ENCODE peak calls at places on chromosomes 11 and 22, in four cellular contexts. S is CD8-positive, alpha-beta memory T cell; L is brain microvascular endothelial cell; M is cardiac muscle cell. U is an unnamed sample.
A peak's percentile ranks its signal among the peaks of the same experiment; 100 is the strongest.

GRCh38 chr11:73321342-73322110 is 13.4 kb downstream of the ARHGEF17 start:
- DNase-seq in S (no peak), L (peak; percentile 54), M (peak; percentile 78), U (no peak)

GRCh38 chr11:74265256-74265655 is 46.2 kb downstream of the P4HA3 start:
- DNase-seq in S (no peak), L (no peak), M (no peak), U (no peak)

GRCh38 chr11:7595951-7596350 is 77.3 kb downstream of the CYB5R2 start:
- DNase-seq in S (no peak), L (no peak), M (no peak), U (peak; percentile 99)

GRCh38 chr11:1130276-1131032 is 27.3 kb upstream of the MUC5AC start:
- DNase-seq in S (no peak), L (no peak), M (no peak), U (no peak)

GRCh38 chr11:2759228-2760195 is 59.7 kb upstream of the KCNQ1OT1 start:
- DNase-seq in S (no peak), L (no peak), M (no peak), U (no peak)

GRCh38 chr22:43533656-43534428 is 122.0 kb downstream of the MPPED1 start:
- DNase-seq in S (no peak), L (no peak), M (no peak), U (no peak)

GRCh38 chr22:22705328-22706100 is 61.1 kb downstream of the GGTLC2 start:
- DNase-seq in S (no peak), L (no peak), M (no peak), U (no peak)

GRCh38 chr11:2987881-2988280 is 4.2 kb downstream of the NAP1L4 start:
- DNase-seq in S (peak; percentile 69), L (no peak), M (no peak), U (no peak)

GRCh38 chr22:31287818-31288495 is 4.3 kb downstream of the PIK3IP1 start:
- DNase-seq in S (no peak), L (no peak), M (no peak), U (no peak)

GRCh38 chr22:40289991-40290459 is 56.3 kb upstream of the ADSL start:
- DNase-seq in S (peak; percentile 80), L (peak; percentile 39), M (no peak), U (no peak)

GRCh38 chr11:72236083-72236697 is 7.8 kb downstream of the PHOX2A start:
- DNase-seq in S (no peak), L (no peak), M (no peak), U (no peak)

GRCh38 chr11:115217726-115218311 is 286.4 kb downstream of the CADM1 start:
- DNase-seq in S (no peak), L (no peak), M (no peak), U (no peak)

GRCh38 chr11:59960502-59961381 is 3.1 kb upstream of the OOSP4A start:
- DNase-seq in S (no peak), L (no peak), M (no peak), U (no peak)

GRCh38 chr11:132821027-132821426 is 711.3 kb downstream of the OPCML start:
- DNase-seq in S (no peak), L (peak; percentile 81), M (no peak), U (no peak)

GRCh38 chr11:8910662-8911039 is 338 bp upstream of the AKIP1 start:
- DNase-seq in S (no peak), L (no peak), M (no peak), U (no peak)

GRCh38 chr11:70090989-70091388 is 12.9 kb downstream of the ANO1 start:
- DNase-seq in S (no peak), L (no peak), M (no peak), U (no peak)

GRCh38 chr11:33735426-33736147 is 636 bp downstream of the CD59 start:
- DNase-seq in S (peak; percentile 36), L (no peak), M (peak; percentile 39), U (peak; percentile 53)

GRCh38 chr11:81869337-81870065 is 864.2 kb downstream of the FAM181B start:
- DNase-seq in S (peak; percentile 91), L (peak; percentile 24), M (peak; percentile 33), U (no peak)

GRCh38 chr22:24053481-24054226 is 42.5 kb downstream of the CABIN1 start:
- DNase-seq in S (no peak), L (no peak), M (no peak), U (no peak)

GRCh38 chr22:44671742-44672141 is 30.3 kb upstream of the PRR5 start:
- DNase-seq in S (no peak), L (peak; percentile 9), M (peak; percentile 65), U (no peak)

GRCh38 chr11:77124041-77124440 is 4.0 kb upstream of the MYO7A start:
- DNase-seq in S (no peak), L (no peak), M (no peak), U (no peak)

GRCh38 chr11:32420937-32421532 is 14.3 kb downstream of the WT1 start:
- DNase-seq in S (no peak), L (no peak), M (peak; percentile 67), U (no peak)

GRCh38 chr22:30280495-30280894 is 8.8 kb downstream of the CASTOR1 start:
- DNase-seq in S (no peak), L (peak; percentile 33), M (no peak), U (no peak)

GRCh38 chr22:40533712-40534378 is 102.7 kb downstream of the MRTFA start:
- DNase-seq in S (peak; percentile 74), L (peak; percentile 69), M (peak; percentile 82), U (peak; percentile 65)

GRCh38 chr11:830295-831131 is 2.2 kb upstream of the CD151 start:
- DNase-seq in S (peak; percentile 60), L (peak; percentile 51), M (peak; percentile 67), U (peak; percentile 94)

GRCh38 chr11:79768343-79768742 is 327.5 kb upstream of the TENM4 start:
- DNase-seq in S (no peak), L (no peak), M (no peak), U (no peak)

GRCh38 chr22:46001426-46002106 is 24.6 kb upstream of the WNT7B start:
- DNase-seq in S (no peak), L (no peak), M (no peak), U (no peak)

GRCh38 chr11:122633219-122633829 is 22.2 kb upstream of the UBASH3B start:
- DNase-seq in S (peak; percentile 32), L (peak; percentile 71), M (peak; percentile 72), U (peak; percentile 26)

GRCh38 chr11:76233936-76234703 is 27.8 kb upstream of the WNT11 start:
- DNase-seq in S (no peak), L (no peak), M (peak; percentile 78), U (no peak)

GRCh38 chr22:24845036-24845918 is 39.3 kb downstream of the SGSM1 start:
- DNase-seq in S (no peak), L (no peak), M (peak; percentile 13), U (no peak)

GRCh38 chr11:65308281-65308891 is 6.3 kb upstream of the CDC42EP2 start:
- DNase-seq in S (no peak), L (no peak), M (peak; percentile 72), U (no peak)

GRCh38 chr11:58334708-58335107 is 24.2 kb downstream of the OR5B17 start:
- DNase-seq in S (no peak), L (peak; percentile 96), M (peak; percentile 61), U (no peak)

GRCh38 chr11:45926001-45926401 is 3.5 kb downstream of the LARGE2 start:
- DNase-seq in S (no peak), L (no peak), M (no peak), U (no peak)

GRCh38 chr11:96215094-96215782 is 127.8 kb downstream of the MAML2 start:
- DNase-seq in S (peak; percentile 66), L (peak; percentile 46), M (peak; percentile 54), U (no peak)

GRCh38 chr11:67048515-67048914 is 8.1 kb upstream of the RHOD start:
- DNase-seq in S (no peak), L (no peak), M (no peak), U (no peak)

GRCh38 chr22:42313804-42314581 is 43.5 kb upstream of the TCF20 start:
- DNase-seq in S (peak; percentile 50), L (peak; percentile 4), M (peak; percentile 46), U (no peak)

GRCh38 chr11:74783241-74783871 is 34.7 kb downstream of the RNF169 start:
- DNase-seq in S (peak; percentile 42), L (peak; percentile 54), M (peak; percentile 36), U (no peak)

GRCh38 chr11:126636911-126637799 is 281.7 kb downstream of the ST3GAL4 start:
- DNase-seq in S (no peak), L (peak; percentile 52), M (peak; percentile 38), U (no peak)

GRCh38 chr11:68694404-68695297 is 10.3 kb downstream of the GAL start:
- DNase-seq in S (no peak), L (no peak), M (no peak), U (no peak)
- H3K27me3 ChIP-seq in S (no peaks in the 10 kb centered on the region), L (peaks cover 16% of the 10 kb centered on the region), M (no peaks in the 10 kb centered on the region), U (no peaks in the 10 kb centered on the region)

GRCh38 chr11:27471588-27472397 is 797 bp downstream of the LGR4 start:
- DNase-seq in S (peak; percentile 23), L (no peak), M (peak; percentile 35), U (peak; percentile 65)

GRCh38 chr11:27469333-27469680 is 3.3 kb downstream of the LGR4 start:
- DNase-seq in S (no peak), L (no peak), M (no peak), U (peak; percentile 47)

GRCh38 chr11:27470166-27470565 is 2.4 kb downstream of the LGR4 start:
- DNase-seq in S (no peak), L (no peak), M (no peak), U (no peak)

GRCh38 chr11:27472398-27473016 is at the start of gene LGR4:
- DNase-seq in S (peak; percentile 75), L (peak; percentile 97), M (peak; percentile 97), U (peak; percentile 98)

DNA sequence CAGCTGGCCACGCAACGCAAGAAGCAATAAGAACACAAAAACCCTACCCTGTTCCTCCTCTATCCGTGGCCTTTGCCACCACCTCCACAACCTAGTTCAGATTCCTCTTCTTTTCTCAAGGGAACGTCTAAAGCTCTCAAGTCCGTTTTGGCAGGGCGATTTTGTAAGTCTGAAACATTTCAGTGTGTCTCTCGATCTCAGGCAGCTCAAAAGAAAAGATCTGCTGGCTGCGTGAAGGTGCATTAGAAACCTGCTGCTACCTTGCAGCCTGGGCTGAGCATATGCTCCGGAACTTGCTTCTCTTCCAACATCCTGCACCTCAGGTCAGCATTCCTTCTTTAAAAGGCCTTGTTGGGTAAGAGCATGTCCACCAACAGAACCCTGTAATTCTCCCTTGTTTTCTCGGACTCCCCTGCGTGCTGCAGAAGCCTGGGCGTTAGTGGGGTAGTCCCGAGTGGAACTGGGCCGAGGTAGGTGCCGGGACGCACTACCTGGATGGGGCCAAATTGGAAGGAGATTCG is 1.5 kb downstream of the LGR4 start:
- DNase-seq in S (no peak), L (no peak), M (no peak), U (no peak)
- H3K4me3 ChIP-seq in S (peak overlapping the region; percentile 49), L (peak overlapping the region; percentile 81), M (peak overlapping the region; percentile 85), U (peak overlapping the region; percentile 65)

GRCh38 chr11:35621620-35622019 is 3.4 kb downstream of the FJX1 start:
- DNase-seq in S (no peak), L (no peak), M (peak; percentile 31), U (no peak)
- H3K27me3 ChIP-seq in S (peaks cover 20% of the 10 kb centered on the region), L (no peaks in the 10 kb centered on the region), M (peaks cover 41% of the 10 kb centered on the region), U (no peaks in the 10 kb centered on the region)

GRCh38 chr11:131165036-131165435 is 205.4 kb upstream of the NTM start:
- DNase-seq in S (no peak), L (no peak), M (no peak), U (no peak)
- H3K4me3 ChIP-seq in S (no peak overlapping the region), L (no peak overlapping the region), M (no peak overlapping the region), U (no peak overlapping the region)